ENCODE peak calls at places on chromosomes 1 and 21, in four cellular contexts. A is H9, K is IMR-90, B is H1. H is an unnamed sample.

GRCh38 chr1:27571439-27572018 is 32.4 kb downstream of the AHDC1 start:
- DNase-seq in B (no peak), A (no peak), K (no peak), H (peak)

GRCh38 chr1:206464456-206464964 is 5.8 kb upstream of the IKBKE start:
- DNase-seq in B (no peak), A (no peak), K (peak), H (no peak)

GRCh38 chr1:209652873-209653401 is 712 bp upstream of the LAMB3 start:
- DNase-seq in A (peak), B (no peak), K (peak), H (peak)

GRCh38 chr21:29075706-29076447 is 2.4 kb upstream of the CCT8 start:
- DNase-seq in B (no peak), A (no peak), K (peak), H (no peak)

GRCh38 chr1:63643926-63644325 is 50.7 kb downstream of the PGM1 start:
- DNase-seq in K (no peak), B (no peak), A (no peak), H (peak)

GRCh38 chr1:19405761-19406481 is 79.4 kb downstream of the CAPZB start:
- DNase-seq in B (no peak), A (no peak), K (peak), H (no peak)

GRCh38 chr1:223363057-223363855 is 720 bp downstream of the SUSD4 start:
- DNase-seq in A (peak), B (no peak), K (peak), H (peak)

GRCh38 chr1:157092831-157093230 is 6.8 kb downstream of the ETV3L start:
- DNase-seq in K (no peak), B (no peak), A (peak), H (no peak)

GRCh38 chr1:209370616-209371015 is 212.9 kb upstream of the CAMK1G start:
- DNase-seq in A (no peak), K (no peak), B (no peak), H (no peak)

GRCh38 chr1:86394416-86394815 is 1.7 kb downstream of the ODF2L start:
- DNase-seq in A (no peak), B (no peak), K (peak), H (no peak)

GRCh38 chr1:228737613-228738012 is 2.3 kb downstream of the RHOU start:
- DNase-seq in A (no peak), B (no peak), K (no peak), H (no peak)

GRCh38 chr1:214864896-214865688 is 217.4 kb upstream of the KCNK2 start:
- DNase-seq in B (no peak), A (no peak), K (peak), H (no peak)

GRCh38 chr1:154621875-154622274 is 13.9 kb upstream of the ADAR start:
- DNase-seq in K (no peak), B (no peak), A (no peak), H (no peak)

GRCh38 chr1:57831624-57832023 is 407.8 kb upstream of the DAB1 start:
- DNase-seq in B (no peak), A (no peak), K (no peak), H (no peak)

GRCh38 chr1:229094476-229095311 is 176.2 kb upstream of the RAB4A start:
- DNase-seq in K (peak), A (no peak), B (no peak), H (peak)

GRCh38 chr1:182635871-182636270 is 31.7 kb upstream of the RGS16 start:
- DNase-seq in K (no peak), A (no peak), B (no peak), H (no peak)

GRCh38 chr1:60697204-60697994 is 385.0 kb upstream of the NFIA start:
- DNase-seq in A (no peak), B (no peak), K (no peak), H (no peak)

GRCh38 chr1:116008651-116009380 is 32.5 kb downstream of the SLC22A15 start:
- DNase-seq in A (no peak), K (no peak), B (no peak), H (no peak)

GRCh38 chr1:203911806-203912205 is 50.4 kb downstream of the SNRPE start:
- DNase-seq in K (no peak), A (no peak), B (no peak), H (no peak)

GRCh38 chr1:7046891-7047290 is 261.6 kb downstream of the CAMTA1 start:
- DNase-seq in B (no peak), K (peak), A (peak), H (no peak)

GRCh38 chr1:3067671-3068399 is 1.2 kb upstream of the PRDM16 start:
- DNase-seq in K (no peak), A (no peak), B (no peak), H (no peak)

GRCh38 chr1:6554907-6555778 is at the start of gene TAS1R1:
- DNase-seq in A (no peak), B (no peak), K (no peak), H (no peak)

GRCh38 chr1:29805896-29806160 is 569.5 kb downstream of the PTPRU start:
- DNase-seq in K (no peak), B (no peak), A (no peak), H (no peak)

DNA sequence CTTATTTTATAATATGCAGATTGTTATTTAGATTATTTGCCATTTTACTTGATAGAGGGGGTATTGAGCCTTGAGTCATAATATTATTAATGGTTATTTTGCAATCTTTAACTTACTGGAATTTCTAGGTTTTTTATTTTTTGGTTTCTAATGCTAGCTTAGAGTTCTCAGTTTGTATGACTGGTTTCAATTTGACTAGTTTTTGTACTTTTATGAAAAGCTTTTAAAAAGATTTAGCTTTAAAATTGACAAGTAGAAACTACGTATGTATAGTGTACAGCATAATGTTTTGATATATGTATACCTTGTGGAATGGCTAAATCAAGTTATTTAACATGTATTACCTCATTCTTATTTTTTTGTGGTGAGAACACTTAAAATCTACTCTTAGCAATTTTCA is 41.5 kb downstream of the CEP350 start:
- DNase-seq in K (no peak), B (no peak), A (no peak), H (no peak)
- H4K5ac ChIP-seq in K (no peak), B (no peak), A (no peak), H (no peak)

GRCh38 chr1:205285391-205286101 is 36.0 kb downstream of the NUAK2 start:
- DNase-seq in K (no peak), B (no peak), A (no peak), H (no peak)

GRCh38 chr1:205286335-205286950 is 35.1 kb downstream of the NUAK2 start:
- DNase-seq in A (no peak), B (no peak), K (peak), H (no peak)

GRCh38 chr1:205284420-205285144 is 37.0 kb downstream of the NUAK2 start:
- DNase-seq in A (peak), K (peak), B (peak), H (peak)

GRCh38 chr1:205287076-205287475 is 34.5 kb downstream of the NUAK2 start:
- DNase-seq in K (no peak), A (no peak), B (no peak), H (no peak)

DNA sequence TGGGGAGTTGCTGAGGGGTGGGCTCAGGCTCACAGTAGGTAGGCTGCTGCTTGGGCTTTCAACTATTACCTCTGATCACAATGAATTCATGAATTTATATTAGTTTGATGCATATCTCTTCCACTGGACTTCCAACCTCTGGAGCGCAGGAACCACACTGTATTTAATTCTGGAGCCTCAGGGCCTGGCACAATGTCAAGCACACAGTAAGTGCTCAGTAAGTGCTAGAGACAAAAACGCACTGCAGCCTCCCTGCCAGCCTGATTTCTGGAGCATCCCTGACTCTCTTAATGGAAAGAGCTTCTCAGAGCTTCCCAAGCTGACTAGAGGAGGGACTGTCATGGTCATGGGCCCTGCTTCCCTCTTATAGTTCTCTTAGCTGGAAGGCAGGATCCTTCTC is 33.8 kb downstream of the NUAK2 start:
- DNase-seq in K (no peak), A (no peak), B (no peak), H (no peak)
- H4K5ac ChIP-seq in K (peak), A (no peak), B (no peak), H (no peak)

GRCh38 chr1:184950209-184950608 is 24.1 kb downstream of the NIBAN1 start:
- DNase-seq in K (no peak), B (no peak), A (no peak), H (no peak)
- H4K5ac ChIP-seq in K (no peak), B (no peak), A (no peak), H (no peak)

GRCh38 chr21:17397703-17398102 is 115.1 kb upstream of the CXADR start:
- DNase-seq in A (no peak), K (no peak), B (no peak), H (no peak)

GRCh38 chr21:17391811-17392340 is 121.0 kb upstream of the CXADR start:
- DNase-seq in B (no peak), K (no peak), A (no peak), H (no peak)

DNA sequence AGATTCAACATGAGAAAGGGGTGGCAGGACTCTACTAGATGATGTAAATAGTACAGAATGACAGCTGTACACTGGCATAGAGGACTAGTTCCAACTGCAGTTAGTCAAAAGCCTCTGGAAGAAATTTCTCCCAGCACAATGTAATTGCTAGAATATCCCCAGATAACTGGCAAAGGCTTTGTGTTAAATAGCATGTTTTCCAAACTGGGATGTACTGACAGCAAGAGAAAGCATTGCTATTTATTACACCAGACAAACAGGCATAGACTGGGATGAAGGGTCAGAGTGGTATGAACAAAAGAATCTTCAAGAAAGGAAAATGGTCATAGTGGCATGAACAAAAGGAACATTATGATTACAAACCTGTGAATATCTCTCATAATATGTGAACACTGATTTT is 115.9 kb upstream of the CXADR start:
- DNase-seq in K (no peak), B (no peak), A (no peak), H (no peak)
- H4K5ac ChIP-seq in K (no peak), B (no peak), A (no peak), H (no peak)

DNA sequence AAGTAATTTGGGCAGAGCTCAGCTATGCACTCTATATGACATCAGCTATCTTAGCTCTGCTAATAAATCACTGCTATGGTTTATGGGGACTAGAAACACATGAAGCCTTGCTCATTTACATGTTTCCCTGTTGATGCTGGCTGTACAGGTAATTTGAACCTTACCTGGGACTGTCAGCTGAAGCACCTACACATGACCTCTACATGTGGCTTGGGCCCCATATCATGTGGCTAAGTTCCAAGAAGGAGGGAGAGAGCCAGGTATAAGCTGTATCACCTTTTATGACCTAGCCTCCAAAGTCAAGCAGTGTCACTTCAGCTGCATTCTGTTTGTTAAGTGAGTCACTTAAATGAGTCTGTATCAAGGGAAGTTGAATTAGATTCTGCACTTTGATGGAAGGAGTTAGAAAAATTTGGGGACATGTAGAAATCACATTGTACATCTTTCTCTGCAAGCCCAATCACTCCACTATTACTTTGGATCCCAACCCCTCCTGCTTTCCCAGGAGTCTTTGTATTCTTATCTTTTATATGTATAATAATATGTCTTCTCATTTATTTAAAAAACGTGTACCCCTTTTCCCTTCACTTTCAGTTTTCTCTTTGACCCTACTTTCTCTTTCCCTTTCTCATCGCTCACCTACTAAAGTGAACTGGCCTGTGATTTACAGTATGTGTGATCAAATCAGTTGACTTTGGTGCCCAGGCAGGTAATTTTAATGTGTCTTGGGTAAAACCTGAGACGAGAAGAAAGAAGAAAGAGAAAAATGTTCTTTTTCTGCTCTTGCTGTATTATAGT is 53.4 kb upstream of the PRKACB start:
- DNase-seq in B (no peak), K (no peak), A (no peak), H (no peak)
- H4K5ac ChIP-seq in B (no peak), K (no peak), A (no peak), H (no peak)

DNA sequence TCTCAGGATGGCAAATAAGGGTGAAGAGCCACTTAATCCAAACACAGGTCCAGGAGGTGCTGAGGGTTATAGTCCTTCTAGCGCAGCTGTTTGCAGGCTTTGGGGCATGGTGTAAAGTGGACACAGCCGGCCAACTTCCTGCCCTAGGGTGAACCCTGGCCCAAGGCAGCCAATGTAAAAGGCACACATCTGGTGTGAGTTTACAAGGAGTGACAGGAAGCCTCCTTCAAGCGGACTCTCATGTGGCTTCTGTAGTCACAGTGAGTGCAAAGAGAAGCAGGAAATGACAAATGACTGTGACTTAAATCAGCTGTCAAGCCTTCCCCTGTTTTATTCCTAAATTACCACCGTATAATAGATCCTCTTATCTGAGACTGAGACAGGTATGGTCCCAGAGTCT is 213.0 kb downstream of the CRB1 start:
- DNase-seq in B (no peak), A (no peak), K (no peak), H (no peak)
- H4K5ac ChIP-seq in B (no peak), A (no peak), K (no peak), H (no peak)

DNA sequence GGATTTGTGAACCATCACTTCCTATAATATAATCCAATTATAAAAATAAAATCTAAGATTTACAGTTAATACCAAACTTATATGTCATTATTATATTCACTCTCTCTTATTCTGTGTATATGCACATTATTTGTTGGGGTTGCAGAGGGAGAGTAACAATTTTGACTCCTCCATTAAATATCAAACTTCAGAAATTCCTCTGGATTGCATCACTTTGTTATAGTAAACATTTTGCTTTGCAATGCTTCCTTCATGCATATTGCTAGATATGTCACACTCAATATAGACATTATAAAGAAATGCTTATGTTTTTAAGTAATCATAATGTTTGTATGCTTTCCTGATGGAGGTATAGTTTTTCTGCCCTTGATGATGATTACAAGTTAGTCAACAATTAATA is 999.0 kb upstream of the ADGRL2 start:
- DNase-seq in B (no peak), K (no peak), A (no peak), H (no peak)
- H4K5ac ChIP-seq in B (no peak), K (no peak), A (no peak), H (no peak)

DNA sequence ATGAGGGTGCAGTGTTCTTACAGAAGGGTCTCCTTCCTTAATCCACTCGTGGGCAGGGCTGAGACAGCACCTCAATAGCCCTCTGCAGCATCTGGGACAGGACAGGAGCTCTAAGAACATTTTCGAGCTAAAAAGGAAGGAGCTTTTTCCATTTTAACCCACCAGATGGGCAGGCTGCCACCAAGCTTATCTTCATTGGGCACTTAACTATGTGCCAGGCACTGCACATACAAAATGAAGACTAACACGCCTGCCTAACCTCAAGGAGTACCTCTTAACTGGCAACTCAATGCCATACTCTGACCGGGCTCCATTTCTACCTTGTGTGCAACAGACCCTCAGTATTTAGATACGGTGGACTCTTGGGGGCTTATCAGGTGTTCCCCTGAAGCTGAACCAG is 48.2 kb downstream of the SSBP3 start:
- DNase-seq in B (no peak), A (no peak), K (no peak), H (no peak)
- H4K5ac ChIP-seq in B (no peak), A (no peak), K (no peak), H (no peak)